ENCODE peak calls at places on chromosome 21, in ten cellular contexts. One of them, this sample, is unnamed.

GRCh38 chr21:45505416-45506021 is 36.7 kb downstream of the SLC19A1 start:
- DNase-seq in Calu3: no peak
- DNase-seq in CD8-positive, alpha-beta T cell: no peak
- DNase-seq in GM13977: no peak
- DNase-seq in HepG2: no peak
- DNase-seq in OCI-LY7: no peak
- DNase-seq in tibial nerve: no peak
- DNase-seq in cardiac fibroblast: no peak
- DNase-seq in cardiac muscle cell: no peak
- DNase-seq in heart left ventricle: peak
- DNase-seq in this sample: no peak

GRCh38 chr21:45898781-45899180 is 82.8 kb upstream of the COL6A1 start:
- DNase-seq in Calu3: no peak
- DNase-seq in CD8-positive, alpha-beta T cell: no peak
- DNase-seq in GM13977: no peak
- DNase-seq in HepG2: no peak
- DNase-seq in OCI-LY7: no peak
- DNase-seq in tibial nerve: no peak
- DNase-seq in cardiac fibroblast: no peak
- DNase-seq in cardiac muscle cell: no peak
- DNase-seq in heart left ventricle: no peak
- DNase-seq in this sample: no peak

GRCh38 chr21:45303111-45303615 is 15.5 kb upstream of the POFUT2 start:
- DNase-seq in Calu3: no peak
- DNase-seq in CD8-positive, alpha-beta T cell: no peak
- DNase-seq in GM13977: no peak
- DNase-seq in HepG2: no peak
- DNase-seq in OCI-LY7: no peak
- DNase-seq in tibial nerve: no peak
- DNase-seq in cardiac fibroblast: no peak
- DNase-seq in cardiac muscle cell: no peak
- DNase-seq in heart left ventricle: peak
- DNase-seq in this sample: no peak

GRCh38 chr21:42513151-42513984 is at the start of gene SLC37A1:
- DNase-seq in Calu3: peak
- DNase-seq in CD8-positive, alpha-beta T cell: peak
- DNase-seq in GM13977: peak
- DNase-seq in HepG2: no peak
- DNase-seq in OCI-LY7: peak
- DNase-seq in tibial nerve: no peak
- DNase-seq in cardiac fibroblast: no peak
- DNase-seq in cardiac muscle cell: no peak
- DNase-seq in heart left ventricle: peak
- DNase-seq in this sample: peak

GRCh38 chr21:28754127-28754611 is 238.5 kb downstream of the LTN1 start:
- DNase-seq in Calu3: no peak
- DNase-seq in CD8-positive, alpha-beta T cell: no peak
- DNase-seq in GM13977: no peak
- DNase-seq in HepG2: no peak
- DNase-seq in OCI-LY7: no peak
- DNase-seq in tibial nerve: no peak
- DNase-seq in cardiac fibroblast: peak
- DNase-seq in cardiac muscle cell: peak
- DNase-seq in heart left ventricle: peak
- DNase-seq in this sample: no peak

GRCh38 chr21:34073749-34074282 is 438 bp downstream of the MRPS6 start:
- DNase-seq in Calu3: peak
- DNase-seq in CD8-positive, alpha-beta T cell: no peak
- DNase-seq in GM13977: peak
- DNase-seq in HepG2: no peak
- DNase-seq in OCI-LY7: peak
- DNase-seq in tibial nerve: no peak
- DNase-seq in cardiac fibroblast: peak
- DNase-seq in cardiac muscle cell: no peak
- DNase-seq in heart left ventricle: peak
- DNase-seq in this sample: peak

GRCh38 chr21:29164330-29164942 is 34.0 kb downstream of the MAP3K7CL start:
- DNase-seq in Calu3: no peak
- DNase-seq in CD8-positive, alpha-beta T cell: no peak
- DNase-seq in GM13977: peak
- DNase-seq in HepG2: peak
- DNase-seq in OCI-LY7: peak
- DNase-seq in tibial nerve: no peak
- DNase-seq in cardiac fibroblast: peak
- DNase-seq in cardiac muscle cell: peak
- DNase-seq in heart left ventricle: no peak
- DNase-seq in this sample: no peak

GRCh38 chr21:34938079-34938764 is 110.9 kb downstream of the RUNX1 start:
- DNase-seq in Calu3: no peak
- DNase-seq in CD8-positive, alpha-beta T cell: no peak
- DNase-seq in GM13977: no peak
- DNase-seq in HepG2: no peak
- DNase-seq in OCI-LY7: no peak
- DNase-seq in tibial nerve: no peak
- DNase-seq in cardiac fibroblast: peak
- DNase-seq in cardiac muscle cell: peak
- DNase-seq in heart left ventricle: no peak
- DNase-seq in this sample: no peak

GRCh38 chr21:42057861-42058437 is 13.2 kb upstream of the UMODL1 start:
- DNase-seq in Calu3: no peak
- DNase-seq in CD8-positive, alpha-beta T cell: no peak
- DNase-seq in GM13977: no peak
- DNase-seq in HepG2: no peak
- DNase-seq in OCI-LY7: no peak
- DNase-seq in tibial nerve: no peak
- DNase-seq in cardiac fibroblast: no peak
- DNase-seq in cardiac muscle cell: no peak
- DNase-seq in heart left ventricle: no peak
- DNase-seq in this sample: no peak

GRCh38 chr21:34761758-34762330 is 93.0 kb downstream of the CLIC6 start:
- DNase-seq in Calu3: no peak
- DNase-seq in CD8-positive, alpha-beta T cell: no peak
- DNase-seq in GM13977: no peak
- DNase-seq in HepG2: no peak
- DNase-seq in OCI-LY7: no peak
- DNase-seq in tibial nerve: no peak
- DNase-seq in cardiac fibroblast: no peak
- DNase-seq in cardiac muscle cell: no peak
- DNase-seq in heart left ventricle: no peak
- DNase-seq in this sample: no peak

GRCh38 chr21:40732243-40732642 is 114.7 kb downstream of the DSCAM start:
- DNase-seq in Calu3: no peak
- DNase-seq in CD8-positive, alpha-beta T cell: no peak
- DNase-seq in GM13977: no peak
- DNase-seq in HepG2: no peak
- DNase-seq in OCI-LY7: no peak
- DNase-seq in tibial nerve: no peak
- DNase-seq in cardiac fibroblast: no peak
- DNase-seq in cardiac muscle cell: no peak
- DNase-seq in heart left ventricle: no peak
- DNase-seq in this sample: no peak

GRCh38 chr21:31566061-31566460 is 93.4 kb upstream of the SOD1 start:
- DNase-seq in Calu3: no peak
- DNase-seq in CD8-positive, alpha-beta T cell: no peak
- DNase-seq in GM13977: no peak
- DNase-seq in HepG2: no peak
- DNase-seq in OCI-LY7: peak
- DNase-seq in tibial nerve: no peak
- DNase-seq in cardiac fibroblast: peak
- DNase-seq in cardiac muscle cell: peak
- DNase-seq in heart left ventricle: no peak
- DNase-seq in this sample: peak
- TF ChIP-seq CTCF in Calu3: no peak
- TF ChIP-seq CTCF in CD8-positive, alpha-beta T cell: no peak
- TF ChIP-seq CTCF in GM13977: peak
- TF ChIP-seq CTCF in HepG2: no peak
- TF ChIP-seq CTCF in OCI-LY7: peak
- TF ChIP-seq CTCF in tibial nerve: no peak
- TF ChIP-seq CTCF in cardiac fibroblast: no peak
- TF ChIP-seq CTCF in cardiac muscle cell: peak
- TF ChIP-seq CTCF in heart left ventricle: no peak
- TF ChIP-seq CTCF in this sample: peak

DNA sequence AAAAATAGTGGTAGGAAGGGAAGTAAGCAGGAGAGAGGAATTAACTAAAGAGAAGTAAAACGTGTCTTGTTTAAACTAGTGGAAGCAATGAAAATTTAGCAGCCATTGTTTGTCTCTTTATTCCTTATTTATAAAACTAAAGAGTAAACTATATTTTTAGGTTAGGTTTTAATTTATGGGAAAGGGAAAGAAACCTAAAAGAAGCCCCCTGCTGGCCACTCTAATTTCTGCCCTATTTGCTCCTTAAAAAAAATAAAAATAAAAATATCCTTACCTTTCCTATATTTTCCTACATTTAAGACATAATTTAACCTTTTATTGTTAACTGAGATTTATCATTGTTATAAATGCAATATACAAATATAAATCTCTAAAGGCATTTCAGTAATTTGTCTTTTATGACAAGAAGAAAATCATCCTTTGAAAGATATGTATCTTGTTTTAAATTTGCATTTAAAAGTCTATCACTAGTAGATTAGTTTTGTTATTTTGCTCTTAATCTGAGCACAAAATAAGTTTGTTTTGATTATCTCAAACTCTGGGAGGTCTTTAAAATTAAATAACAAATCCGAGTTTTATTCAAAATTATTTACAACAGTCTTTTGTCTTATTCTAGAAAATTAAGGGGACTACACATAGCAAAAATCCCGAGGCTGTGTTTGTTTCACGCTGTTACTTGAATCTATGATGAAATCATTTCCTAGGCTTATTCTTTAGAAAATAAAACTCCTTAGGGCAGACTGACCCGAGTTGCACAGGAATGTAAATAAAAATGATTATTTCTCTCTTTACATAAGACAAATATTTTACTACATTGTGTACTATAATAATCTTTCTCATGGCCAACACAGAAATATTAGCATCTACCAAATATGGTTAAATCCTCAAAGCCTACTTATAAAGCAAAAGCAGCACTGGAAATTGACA is 201.7 kb downstream of the NRIP1 start:
- DNase-seq in Calu3: peak
- DNase-seq in CD8-positive, alpha-beta T cell: no peak
- DNase-seq in GM13977: no peak
- DNase-seq in HepG2: peak
- DNase-seq in OCI-LY7: peak
- DNase-seq in tibial nerve: no peak
- DNase-seq in cardiac fibroblast: peak
- DNase-seq in cardiac muscle cell: peak
- DNase-seq in heart left ventricle: no peak
- DNase-seq in this sample: peak
- TF ChIP-seq CTCF in Calu3: peak
- TF ChIP-seq CTCF in CD8-positive, alpha-beta T cell: peak
- TF ChIP-seq CTCF in GM13977: peak
- TF ChIP-seq CTCF in HepG2: peak
- TF ChIP-seq CTCF in OCI-LY7: peak
- TF ChIP-seq CTCF in tibial nerve: peak
- TF ChIP-seq CTCF in cardiac fibroblast: peak
- TF ChIP-seq CTCF in cardiac muscle cell: peak
- TF ChIP-seq CTCF in heart left ventricle: peak
- TF ChIP-seq CTCF in this sample: peak

GRCh38 chr21:37564924-37565529 is 198.5 kb downstream of the DYRK1A start:
- DNase-seq in Calu3: peak
- DNase-seq in CD8-positive, alpha-beta T cell: no peak
- DNase-seq in GM13977: no peak
- DNase-seq in HepG2: peak
- DNase-seq in OCI-LY7: no peak
- DNase-seq in tibial nerve: no peak
- DNase-seq in cardiac fibroblast: no peak
- DNase-seq in cardiac muscle cell: no peak
- DNase-seq in heart left ventricle: no peak
- DNase-seq in this sample: no peak

GRCh38 chr21:37564341-37564923 is 197.9 kb downstream of the DYRK1A start:
- DNase-seq in Calu3: peak
- DNase-seq in CD8-positive, alpha-beta T cell: peak
- DNase-seq in GM13977: peak
- DNase-seq in HepG2: peak
- DNase-seq in OCI-LY7: no peak
- DNase-seq in tibial nerve: peak
- DNase-seq in cardiac fibroblast: peak
- DNase-seq in cardiac muscle cell: peak
- DNase-seq in heart left ventricle: peak
- DNase-seq in this sample: peak

GRCh38 chr21:37561941-37562919 is 195.7 kb downstream of the DYRK1A start:
- DNase-seq in Calu3: no peak
- DNase-seq in CD8-positive, alpha-beta T cell: no peak
- DNase-seq in GM13977: no peak
- DNase-seq in HepG2: no peak
- DNase-seq in OCI-LY7: no peak
- DNase-seq in tibial nerve: no peak
- DNase-seq in cardiac fibroblast: no peak
- DNase-seq in cardiac muscle cell: no peak
- DNase-seq in heart left ventricle: no peak
- DNase-seq in this sample: no peak

GRCh38 chr21:37562920-37563640 is 196.5 kb downstream of the DYRK1A start:
- DNase-seq in Calu3: peak
- DNase-seq in CD8-positive, alpha-beta T cell: no peak
- DNase-seq in GM13977: no peak
- DNase-seq in HepG2: no peak
- DNase-seq in OCI-LY7: no peak
- DNase-seq in tibial nerve: peak
- DNase-seq in cardiac fibroblast: no peak
- DNase-seq in cardiac muscle cell: no peak
- DNase-seq in heart left ventricle: no peak
- DNase-seq in this sample: peak

DNA sequence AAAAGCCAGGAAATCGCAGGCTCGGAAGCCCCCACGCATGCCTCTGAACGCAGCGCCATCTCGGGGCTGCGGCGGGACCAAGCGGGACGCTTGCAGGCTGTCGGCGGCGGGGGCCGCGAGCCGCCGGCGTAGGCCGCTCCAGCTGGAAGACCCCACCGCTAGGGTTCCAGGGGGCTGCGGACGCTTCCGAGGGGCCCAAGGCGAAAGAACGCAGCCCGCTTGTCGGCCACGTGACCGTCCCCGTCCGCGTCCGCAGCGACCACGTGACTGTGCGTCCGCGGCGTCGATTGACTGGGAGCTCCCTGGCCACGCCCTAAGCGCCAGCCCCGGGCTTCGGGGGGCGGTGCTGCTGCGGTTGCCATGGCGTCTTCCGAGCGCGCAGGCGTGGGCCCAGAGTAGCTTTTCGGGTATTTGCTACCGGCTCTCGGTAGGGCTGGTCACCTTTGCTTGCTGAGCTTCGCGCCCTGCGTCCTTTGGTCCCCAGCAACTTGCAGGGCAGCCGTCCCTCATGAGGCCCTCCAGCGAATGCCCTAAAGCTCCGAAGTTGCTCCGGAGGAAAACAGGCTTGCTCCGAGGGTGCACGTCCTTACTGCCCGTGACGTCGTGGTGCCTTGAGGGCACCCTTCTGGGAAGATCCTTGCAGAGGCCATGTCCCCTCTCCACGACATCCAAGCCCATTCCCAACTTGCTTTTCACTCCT is 197.2 kb downstream of the DYRK1A start:
- DNase-seq in Calu3: peak
- DNase-seq in CD8-positive, alpha-beta T cell: peak
- DNase-seq in GM13977: peak
- DNase-seq in HepG2: no peak
- DNase-seq in OCI-LY7: peak
- DNase-seq in tibial nerve: peak
- DNase-seq in cardiac fibroblast: peak
- DNase-seq in cardiac muscle cell: peak
- DNase-seq in heart left ventricle: peak
- DNase-seq in this sample: peak
- TF ChIP-seq CTCF in Calu3: no peak
- TF ChIP-seq CTCF in CD8-positive, alpha-beta T cell: peak
- TF ChIP-seq CTCF in GM13977: peak
- TF ChIP-seq CTCF in HepG2: no peak
- TF ChIP-seq CTCF in OCI-LY7: peak
- TF ChIP-seq CTCF in tibial nerve: peak
- TF ChIP-seq CTCF in cardiac fibroblast: peak
- TF ChIP-seq CTCF in cardiac muscle cell: peak
- TF ChIP-seq CTCF in heart left ventricle: peak
- TF ChIP-seq CTCF in this sample: peak

GRCh38 chr21:44267655-44268142 is 6.0 kb upstream of the DNMT3L start:
- DNase-seq in Calu3: no peak
- DNase-seq in CD8-positive, alpha-beta T cell: no peak
- DNase-seq in GM13977: no peak
- DNase-seq in HepG2: peak
- DNase-seq in OCI-LY7: peak
- DNase-seq in tibial nerve: peak
- DNase-seq in cardiac fibroblast: no peak
- DNase-seq in cardiac muscle cell: no peak
- DNase-seq in heart left ventricle: peak
- DNase-seq in this sample: no peak
- TF ChIP-seq CTCF in Calu3: no peak
- TF ChIP-seq CTCF in CD8-positive, alpha-beta T cell: peak
- TF ChIP-seq CTCF in GM13977: peak
- TF ChIP-seq CTCF in HepG2: peak
- TF ChIP-seq CTCF in OCI-LY7: peak
- TF ChIP-seq CTCF in tibial nerve: no peak
- TF ChIP-seq CTCF in cardiac fibroblast: peak
- TF ChIP-seq CTCF in cardiac muscle cell: no peak
- TF ChIP-seq CTCF in heart left ventricle: peak
- TF ChIP-seq CTCF in this sample: no peak